ENCODE peak calls at places on chromosomes 5 and 9, in eight cellular contexts. One of them, this sample, is unnamed.

GRCh38 chr5:127183332-127183731 is 107.3 kb upstream of the MEGF10 start:
- DNase-seq in amniotic epithelial cell: no peak
- DNase-seq in cardiac fibroblast: no peak
- DNase-seq in nucleus accumbens: no peak
- DNase-seq in M059J: no peak
- DNase-seq in bronchial epithelial cell: no peak
- DNase-seq in anterior cingulate cortex: no peak
- DNase-seq in fibroblast of the aortic adventitia: no peak
- DNase-seq in this sample: no peak

GRCh38 chr9:16681659-16681990 is 188.8 kb downstream of the BNC2 start:
- DNase-seq in fibroblast of the aortic adventitia: no peak
- DNase-seq in nucleus accumbens: no peak
- DNase-seq in cardiac fibroblast: no peak
- DNase-seq in amniotic epithelial cell: no peak
- DNase-seq in M059J: no peak
- DNase-seq in anterior cingulate cortex: no peak
- DNase-seq in bronchial epithelial cell: no peak
- DNase-seq in this sample: no peak

GRCh38 chr5:80141147-80141671 is 106.1 kb downstream of the THBS4 start:
- DNase-seq in anterior cingulate cortex: peak
- DNase-seq in nucleus accumbens: peak
- DNase-seq in amniotic epithelial cell: peak
- DNase-seq in cardiac fibroblast: peak
- DNase-seq in bronchial epithelial cell: no peak
- DNase-seq in fibroblast of the aortic adventitia: peak
- DNase-seq in M059J: no peak
- DNase-seq in this sample: no peak

GRCh38 chr9:98020471-98021145 is 35.9 kb upstream of the NANS start:
- DNase-seq in amniotic epithelial cell: no peak
- DNase-seq in fibroblast of the aortic adventitia: no peak
- DNase-seq in nucleus accumbens: no peak
- DNase-seq in cardiac fibroblast: no peak
- DNase-seq in bronchial epithelial cell: no peak
- DNase-seq in M059J: no peak
- DNase-seq in anterior cingulate cortex: no peak
- DNase-seq in this sample: peak

GRCh38 chr9:129414377-129415021 is 206.4 kb downstream of the C9orf50 start:
- DNase-seq in cardiac fibroblast: peak
- DNase-seq in bronchial epithelial cell: no peak
- DNase-seq in nucleus accumbens: peak
- DNase-seq in amniotic epithelial cell: peak
- DNase-seq in fibroblast of the aortic adventitia: peak
- DNase-seq in anterior cingulate cortex: no peak
- DNase-seq in M059J: peak
- DNase-seq in this sample: peak

GRCh38 chr9:131478421-131478868 is 24.3 kb upstream of the POMT1 start:
- DNase-seq in fibroblast of the aortic adventitia: peak
- DNase-seq in amniotic epithelial cell: peak
- DNase-seq in cardiac fibroblast: peak
- DNase-seq in nucleus accumbens: no peak
- DNase-seq in bronchial epithelial cell: no peak
- DNase-seq in anterior cingulate cortex: no peak
- DNase-seq in M059J: no peak
- DNase-seq in this sample: peak

GRCh38 chr5:142201471-142201887 is 92.9 kb downstream of the NDFIP1 start:
- DNase-seq in bronchial epithelial cell: peak
- DNase-seq in nucleus accumbens: no peak
- DNase-seq in anterior cingulate cortex: no peak
- DNase-seq in M059J: peak
- DNase-seq in amniotic epithelial cell: peak
- DNase-seq in fibroblast of the aortic adventitia: peak
- DNase-seq in cardiac fibroblast: peak
- DNase-seq in this sample: no peak

GRCh38 chr9:2686884-2687283 is 30.4 kb upstream of the KCNV2 start:
- DNase-seq in fibroblast of the aortic adventitia: no peak
- DNase-seq in anterior cingulate cortex: no peak
- DNase-seq in bronchial epithelial cell: no peak
- DNase-seq in M059J: no peak
- DNase-seq in nucleus accumbens: no peak
- DNase-seq in amniotic epithelial cell: no peak
- DNase-seq in cardiac fibroblast: no peak
- DNase-seq in this sample: no peak

GRCh38 chr5:1661311-1661710 is 137.6 kb upstream of the LPCAT1 start:
- DNase-seq in cardiac fibroblast: no peak
- DNase-seq in nucleus accumbens: no peak
- DNase-seq in amniotic epithelial cell: no peak
- DNase-seq in anterior cingulate cortex: no peak
- DNase-seq in fibroblast of the aortic adventitia: no peak
- DNase-seq in bronchial epithelial cell: no peak
- DNase-seq in M059J: no peak
- DNase-seq in this sample: no peak

GRCh38 chr9:76713371-76713770 is 50.9 kb upstream of the PCA3 start:
- DNase-seq in M059J: no peak
- DNase-seq in bronchial epithelial cell: no peak
- DNase-seq in anterior cingulate cortex: no peak
- DNase-seq in cardiac fibroblast: no peak
- DNase-seq in nucleus accumbens: no peak
- DNase-seq in amniotic epithelial cell: no peak
- DNase-seq in fibroblast of the aortic adventitia: no peak
- DNase-seq in this sample: no peak

GRCh38 chr5:170393235-170393634 is 4.1 kb upstream of the KCNMB1 start:
- DNase-seq in anterior cingulate cortex: no peak
- DNase-seq in fibroblast of the aortic adventitia: no peak
- DNase-seq in cardiac fibroblast: no peak
- DNase-seq in nucleus accumbens: no peak
- DNase-seq in bronchial epithelial cell: no peak
- DNase-seq in amniotic epithelial cell: no peak
- DNase-seq in M059J: peak
- DNase-seq in this sample: no peak

GRCh38 chr5:16897284-16897704 is 38.8 kb downstream of the MYO10 start:
- DNase-seq in M059J: peak
- DNase-seq in amniotic epithelial cell: peak
- DNase-seq in fibroblast of the aortic adventitia: peak
- DNase-seq in nucleus accumbens: no peak
- DNase-seq in anterior cingulate cortex: no peak
- DNase-seq in bronchial epithelial cell: no peak
- DNase-seq in cardiac fibroblast: peak
- DNase-seq in this sample: no peak

GRCh38 chr5:131659290-131659689 is 24.3 kb upstream of the RAPGEF6 start:
- DNase-seq in nucleus accumbens: no peak
- DNase-seq in anterior cingulate cortex: no peak
- DNase-seq in amniotic epithelial cell: no peak
- DNase-seq in bronchial epithelial cell: no peak
- DNase-seq in cardiac fibroblast: no peak
- DNase-seq in fibroblast of the aortic adventitia: no peak
- DNase-seq in M059J: no peak
- DNase-seq in this sample: no peak

GRCh38 chr9:115849679-115850412 is 303.7 kb upstream of the PAPPA start:
- DNase-seq in anterior cingulate cortex: no peak
- DNase-seq in amniotic epithelial cell: peak
- DNase-seq in bronchial epithelial cell: no peak
- DNase-seq in fibroblast of the aortic adventitia: peak
- DNase-seq in M059J: peak
- DNase-seq in cardiac fibroblast: no peak
- DNase-seq in nucleus accumbens: no peak
- DNase-seq in this sample: no peak

GRCh38 chr5:81247441-81247972 is 14.4 kb downstream of the CKMT2 start:
- DNase-seq in M059J: peak
- DNase-seq in anterior cingulate cortex: no peak
- DNase-seq in amniotic epithelial cell: peak
- DNase-seq in fibroblast of the aortic adventitia: peak
- DNase-seq in bronchial epithelial cell: peak
- DNase-seq in nucleus accumbens: no peak
- DNase-seq in cardiac fibroblast: peak
- DNase-seq in this sample: no peak

This sample was measured in erythroblast.